ENCODE peak calls at places on chromosomes 5 and 9, in ten cellular contexts. Q, C, G, W, Y, F, D, X, L and B are unnamed samples.

GRCh38 chr9:2367970-2368369 is 253.6 kb upstream of the VLDLR start:
- DNase-seq in Q (no peak), C (no peak), G (no peak), W (no peak), Y (peak; percentile 8), F (no peak), D (no peak), X (no peak), L (no peak), B (no peak)

GRCh38 chr9:134130503-134131375 is 5.1 kb upstream of the WDR5 start:
- DNase-seq in Q (peak; percentile 82), C (peak; percentile 95), G (no peak), W (peak; percentile 35), Y (no peak), F (no peak), D (peak; percentile 82), X (peak; percentile 39), L (peak; percentile 39), B (peak; percentile 94)

GRCh38 chr9:692636-693459 is 148.6 kb upstream of the DMRT1 start:
- DNase-seq in Q (no peak), C (no peak), G (no peak), W (peak; percentile 49), Y (peak; percentile 21), F (no peak), D (no peak), X (no peak), L (no peak), B (peak; percentile 74)

GRCh38 chr9:121286973-121287721 is 19.2 kb downstream of the GSN start:
- DNase-seq in Q (peak; percentile 95), C (peak; percentile 86), G (no peak), W (peak; percentile 86), Y (no peak), F (peak; percentile 92), D (peak; percentile 89), X (peak; percentile 97), L (peak; percentile 84), B (peak; percentile 95)

GRCh38 chr9:135678236-135679017 is 15.3 kb downstream of the LCN9 start:
- DNase-seq in Q (no peak), C (no peak), G (no peak), W (no peak), Y (no peak), F (no peak), D (no peak), X (no peak), L (no peak), B (no peak)

GRCh38 chr9:134832471-134832870 is 48.1 kb upstream of the FCN2 start:
- DNase-seq in Q (no peak), C (no peak), G (no peak), W (no peak), Y (no peak), F (no peak), D (no peak), X (no peak), L (no peak), B (no peak)

GRCh38 chr5:143401253-143401845 is 2.1 kb downstream of the NR3C1 start:
- DNase-seq in Q (no peak), C (no peak), G (no peak), W (peak; percentile 16), Y (no peak), F (no peak), D (no peak), X (no peak), L (no peak), B (no peak)

GRCh38 chr5:41371741-41372140 is 138.7 kb downstream of the PLCXD3 start:
- DNase-seq in Q (no peak), C (no peak), G (no peak), W (no peak), Y (no peak), F (no peak), D (no peak), X (peak; percentile 57), L (no peak), B (no peak)

GRCh38 chr5:74541381-74541781 is 99.1 kb downstream of the ENC1 start:
- DNase-seq in Q (no peak), C (no peak), G (no peak), W (no peak), Y (no peak), F (no peak), D (no peak), X (peak; percentile 24), L (no peak), B (no peak)

GRCh38 chr5:131148835-131149234 is 16.2 kb downstream of the HINT1 start:
- DNase-seq in Q (no peak), C (no peak), G (no peak), W (no peak), Y (no peak), F (no peak), D (no peak), X (no peak), L (no peak), B (no peak)

GRCh38 chr5:146409081-146409671 is 38.0 kb upstream of the TCERG1 start:
- DNase-seq in Q (no peak), C (no peak), G (no peak), W (no peak), Y (no peak), F (no peak), D (no peak), X (peak; percentile 18), L (no peak), B (no peak)

GRCh38 chr9:81771606-81772005 is 82.3 kb upstream of the TLE1 start:
- DNase-seq in Q (no peak), C (no peak), G (no peak), W (no peak), Y (no peak), F (no peak), D (no peak), X (no peak), L (no peak), B (peak; percentile 88)

GRCh38 chr9:91839926-91840464 is 110.0 kb downstream of the ROR2 start:
- DNase-seq in Q (no peak), C (no peak), G (no peak), W (no peak), Y (no peak), F (no peak), D (no peak), X (no peak), L (no peak), B (no peak)
- H3K27ac ChIP-seq in Q (no peak overlapping the region), C (no peak overlapping the region), G (no peak overlapping the region), W (no peak overlapping the region), Y (no peak overlapping the region), F (peak overlapping the region; percentile 77), D (no peak overlapping the region), X (no peak overlapping the region), L (no peak overlapping the region), B (no peak overlapping the region)

DNA sequence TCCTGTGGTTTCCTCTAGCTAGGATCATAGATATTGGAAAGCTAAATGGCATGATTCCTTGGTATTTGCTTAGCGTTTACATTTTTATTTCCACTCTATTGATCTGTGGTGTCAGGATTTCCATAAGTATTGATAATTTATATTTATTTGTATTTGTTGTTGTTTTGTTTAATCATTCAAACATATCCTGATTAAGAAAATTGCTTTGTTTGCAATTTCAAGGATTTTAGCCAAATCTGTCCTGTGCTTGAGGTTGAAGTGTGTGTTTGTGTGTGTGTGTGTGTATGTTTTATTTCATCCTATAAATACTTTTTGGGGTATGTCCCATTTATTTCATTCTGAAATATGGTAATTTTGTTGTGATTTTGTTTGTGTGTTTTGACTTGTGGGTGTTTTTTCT is 1884.1 kb upstream of the CDH6 start:
- DNase-seq in Q (no peak), C (no peak), G (no peak), W (no peak), Y (no peak), F (no peak), D (no peak), X (no peak), L (no peak), B (no peak)
- H3K27ac ChIP-seq in Q (no peak overlapping the region), C (no peak overlapping the region), G (no peak overlapping the region), W (no peak overlapping the region), Y (no peak overlapping the region), F (no peak overlapping the region), D (no peak overlapping the region), X (no peak overlapping the region), L (no peak overlapping the region), B (no peak overlapping the region)

DNA sequence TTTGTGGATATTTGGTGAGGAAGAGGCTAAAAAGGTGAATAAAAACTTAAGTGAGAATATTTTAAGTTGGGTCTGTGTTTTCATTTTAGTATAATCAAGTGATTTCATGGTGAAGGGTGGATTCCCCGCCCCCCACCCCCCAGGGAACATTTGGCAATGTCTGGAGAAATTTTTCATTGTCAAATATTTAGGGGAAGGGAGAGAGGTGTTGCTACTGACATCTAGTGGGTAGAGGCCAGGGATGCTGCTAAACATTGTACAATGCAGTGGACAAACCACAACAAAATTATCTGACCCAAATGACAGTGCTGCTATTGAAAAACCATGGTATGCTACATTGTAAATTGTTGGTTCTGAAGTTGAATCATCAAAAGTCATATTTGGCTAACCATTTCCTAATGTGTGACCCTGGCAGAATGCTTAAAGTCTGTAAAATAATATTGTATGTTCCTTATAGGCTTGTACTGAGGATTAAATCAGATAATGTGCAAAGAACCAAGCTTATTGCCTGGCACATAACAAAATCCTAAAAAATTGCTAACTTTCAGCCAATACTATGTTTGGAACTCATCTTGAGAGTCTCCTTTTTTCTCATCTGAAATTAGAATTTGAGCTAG is 5.6 kb downstream of the C5orf24 start:
- DNase-seq in Q (no peak), C (no peak), G (no peak), W (no peak), Y (peak; percentile 37), F (no peak), D (no peak), X (peak; percentile 71), L (no peak), B (no peak)
- H3K27ac ChIP-seq in Q (peak overlapping the region; percentile 48), C (no peak overlapping the region), G (no peak overlapping the region), W (no peak overlapping the region), Y (no peak overlapping the region), F (no peak overlapping the region), D (no peak overlapping the region), X (no peak overlapping the region), L (no peak overlapping the region), B (peak overlapping the region; percentile 30)

GRCh38 chr9:94159069-94159915 is 75.0 kb downstream of the PTPDC1 start:
- DNase-seq in Q (no peak), C (no peak), G (no peak), W (no peak), Y (no peak), F (no peak), D (no peak), X (peak; percentile 41), L (no peak), B (no peak)

GRCh38 chr9:94153905-94154304 is 69.6 kb downstream of the PTPDC1 start:
- DNase-seq in Q (no peak), C (no peak), G (no peak), W (no peak), Y (peak; percentile 84), F (no peak), D (no peak), X (no peak), L (no peak), B (no peak)

GRCh38 chr9:94156549-94157407 is 72.5 kb downstream of the PTPDC1 start:
- DNase-seq in Q (peak; percentile 80), C (peak; percentile 76), G (no peak), W (peak; percentile 80), Y (no peak), F (peak; percentile 92), D (peak; percentile 42), X (peak; percentile 94), L (peak; percentile 77), B (peak; percentile 85)

GRCh38 chr9:94160594-94161501 is 76.6 kb downstream of the PTPDC1 start:
- DNase-seq in Q (no peak), C (no peak), G (no peak), W (peak; percentile 89), Y (peak; percentile 30), F (no peak), D (no peak), X (no peak), L (no peak), B (no peak)

DNA sequence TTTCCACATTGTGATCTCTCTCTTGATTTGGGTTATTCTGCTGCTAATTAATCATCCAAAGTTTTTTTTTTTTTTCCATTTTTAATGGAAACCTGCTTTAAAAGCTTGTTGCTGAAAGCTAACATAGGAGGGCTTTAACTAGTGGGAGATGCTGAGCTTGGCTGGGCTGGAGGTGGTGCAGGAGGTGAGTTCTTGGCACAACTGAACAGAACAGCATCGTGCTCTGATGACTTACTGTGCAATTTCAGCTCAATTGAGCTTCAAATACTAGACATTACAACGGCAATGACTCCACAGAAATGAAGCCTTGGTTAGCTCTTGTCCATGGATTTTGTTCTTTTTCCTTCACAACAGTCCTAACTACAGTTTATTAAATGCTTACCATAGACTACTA is 73.1 kb downstream of the PTPDC1 start:
- DNase-seq in Q (no peak), C (no peak), G (no peak), W (no peak), Y (no peak), F (no peak), D (no peak), X (no peak), L (no peak), B (no peak)
- H3K27ac ChIP-seq in Q (peak overlapping the region; percentile 36), C (no peak overlapping the region), G (no peak overlapping the region), W (peak overlapping the region; percentile 43), Y (no peak overlapping the region), F (peak overlapping the region; percentile 56), D (no peak overlapping the region), X (no peak overlapping the region), L (peak overlapping the region; percentile 50), B (peak overlapping the region; percentile 24)